ENCODE peak calls at places on chromosomes 7 and 10, in four cellular contexts. One of them, this sample, is unnamed.

GRCh38 chr7:77453531-77453930 is 37.4 kb upstream of the GSAP start:
- DNase-seq in body of pancreas: no peak
- DNase-seq in MCF 10A: peak
- DNase-seq in stimulated activated naive CD4-positive, alpha-beta T cell: no peak
- DNase-seq in this sample: no peak

GRCh38 chr10:110460111-110460809 is 37.4 kb upstream of the DUSP5 start:
- DNase-seq in body of pancreas: peak
- DNase-seq in MCF 10A: peak
- DNase-seq in stimulated activated naive CD4-positive, alpha-beta T cell: no peak
- DNase-seq in this sample: no peak

GRCh38 chr7:121212031-121212430 is 116.8 kb upstream of the WNT16 start:
- DNase-seq in body of pancreas: no peak
- DNase-seq in MCF 10A: no peak
- DNase-seq in stimulated activated naive CD4-positive, alpha-beta T cell: no peak
- DNase-seq in this sample: no peak

GRCh38 chr7:74051193-74051592 is 23.2 kb downstream of the ELN start:
- DNase-seq in body of pancreas: no peak
- DNase-seq in MCF 10A: no peak
- DNase-seq in stimulated activated naive CD4-positive, alpha-beta T cell: no peak
- DNase-seq in this sample: no peak

GRCh38 chr10:30862486-30862885 is 169.2 kb downstream of the ZNF438 start:
- DNase-seq in body of pancreas: no peak
- DNase-seq in MCF 10A: peak
- DNase-seq in stimulated activated naive CD4-positive, alpha-beta T cell: no peak
- DNase-seq in this sample: no peak

GRCh38 chr10:77287647-77288120 is 349.9 kb downstream of the KCNMA1 start:
- DNase-seq in body of pancreas: peak
- DNase-seq in MCF 10A: no peak
- DNase-seq in stimulated activated naive CD4-positive, alpha-beta T cell: no peak
- DNase-seq in this sample: peak

GRCh38 chr7:151897201-151897711 is 20.3 kb upstream of the PRKAG2 start:
- DNase-seq in body of pancreas: peak
- DNase-seq in MCF 10A: no peak
- DNase-seq in stimulated activated naive CD4-positive, alpha-beta T cell: no peak
- DNase-seq in this sample: peak

GRCh38 chr10:101839421-101840063 is 4.1 kb downstream of the KCNIP2 start:
- DNase-seq in body of pancreas: peak
- DNase-seq in MCF 10A: peak
- DNase-seq in stimulated activated naive CD4-positive, alpha-beta T cell: peak
- DNase-seq in this sample: peak

GRCh38 chr7:151459726-151460473 is 20.0 kb upstream of the CRYGN start:
- DNase-seq in body of pancreas: peak
- DNase-seq in MCF 10A: peak
- DNase-seq in stimulated activated naive CD4-positive, alpha-beta T cell: no peak
- DNase-seq in this sample: peak

GRCh38 chr7:117283371-117283770 is 39.5 kb downstream of the WNT2 start:
- DNase-seq in body of pancreas: no peak
- DNase-seq in MCF 10A: no peak
- DNase-seq in stimulated activated naive CD4-positive, alpha-beta T cell: no peak
- DNase-seq in this sample: no peak

GRCh38 chr7:25575634-25576033 is 347.3 kb upstream of the NPVF start:
- DNase-seq in body of pancreas: no peak
- DNase-seq in MCF 10A: no peak
- DNase-seq in stimulated activated naive CD4-positive, alpha-beta T cell: no peak
- DNase-seq in this sample: no peak

GRCh38 chr7:67625257-67625713 is 628.7 kb downstream of the TYW1 start:
- DNase-seq in body of pancreas: peak
- DNase-seq in MCF 10A: no peak
- DNase-seq in stimulated activated naive CD4-positive, alpha-beta T cell: no peak
- DNase-seq in this sample: peak

GRCh38 chr10:101778781-101779543 is 3.0 kb upstream of the FGF8 start:
- DNase-seq in body of pancreas: peak
- DNase-seq in MCF 10A: no peak
- DNase-seq in stimulated activated naive CD4-positive, alpha-beta T cell: no peak
- DNase-seq in this sample: peak

GRCh38 chr10:68572151-68572550 is 12.0 kb downstream of the TET1 start:
- DNase-seq in body of pancreas: no peak
- DNase-seq in MCF 10A: no peak
- DNase-seq in stimulated activated naive CD4-positive, alpha-beta T cell: no peak
- DNase-seq in this sample: no peak

GRCh38 chr7:32062150-32062549 is 8.1 kb downstream of the PDE1C start:
- DNase-seq in body of pancreas: peak
- DNase-seq in MCF 10A: peak
- DNase-seq in stimulated activated naive CD4-positive, alpha-beta T cell: no peak
- DNase-seq in this sample: peak

GRCh38 chr7:11298220-11298619 is 324.5 kb downstream of the PHF14 start:
- DNase-seq in body of pancreas: no peak
- DNase-seq in MCF 10A: no peak
- DNase-seq in stimulated activated naive CD4-positive, alpha-beta T cell: no peak
- DNase-seq in this sample: no peak

GRCh38 chr10:70135684-70136083 is 3.1 kb upstream of the AIFM2 start:
- DNase-seq in body of pancreas: peak
- DNase-seq in MCF 10A: no peak
- DNase-seq in stimulated activated naive CD4-positive, alpha-beta T cell: no peak
- DNase-seq in this sample: no peak

GRCh38 chr7:52260046-52260665 is 775.3 kb upstream of the POM121L12 start:
- DNase-seq in body of pancreas: no peak
- DNase-seq in MCF 10A: peak
- DNase-seq in stimulated activated naive CD4-positive, alpha-beta T cell: no peak
- DNase-seq in this sample: peak

GRCh38 chr10:60943372-60944158 is 420 bp downstream of the RHOBTB1 start:
- DNase-seq in body of pancreas: peak
- DNase-seq in MCF 10A: peak
- DNase-seq in stimulated activated naive CD4-positive, alpha-beta T cell: no peak
- DNase-seq in this sample: peak

GRCh38 chr7:5218564-5219360 is 28.7 kb downstream of the WIPI2 start:
- DNase-seq in body of pancreas: peak
- DNase-seq in MCF 10A: no peak
- DNase-seq in stimulated activated naive CD4-positive, alpha-beta T cell: no peak
- DNase-seq in this sample: no peak

GRCh38 chr10:63156236-63156635 is 23.1 kb downstream of the NRBF2 start:
- DNase-seq in body of pancreas: no peak
- DNase-seq in MCF 10A: no peak
- DNase-seq in stimulated activated naive CD4-positive, alpha-beta T cell: no peak
- DNase-seq in this sample: no peak

GRCh38 chr10:5283305-5284158 is 81.2 kb upstream of the UCN3 start:
- DNase-seq in body of pancreas: peak
- DNase-seq in MCF 10A: peak
- DNase-seq in stimulated activated naive CD4-positive, alpha-beta T cell: peak
- DNase-seq in this sample: peak

GRCh38 chr7:106865130-106866115 is at the start of gene PIK3CG:
- DNase-seq in body of pancreas: no peak
- DNase-seq in MCF 10A: no peak
- DNase-seq in stimulated activated naive CD4-positive, alpha-beta T cell: no peak
- DNase-seq in this sample: peak

GRCh38 chr10:132961864-132962622 is 19.7 kb upstream of the CFAP46 start:
- DNase-seq in body of pancreas: peak
- DNase-seq in MCF 10A: no peak
- DNase-seq in stimulated activated naive CD4-positive, alpha-beta T cell: peak
- DNase-seq in this sample: peak

GRCh38 chr7:140439359-140439758 is 35.5 kb downstream of the RAB19 start:
- DNase-seq in body of pancreas: no peak
- DNase-seq in MCF 10A: no peak
- DNase-seq in stimulated activated naive CD4-positive, alpha-beta T cell: no peak
- DNase-seq in this sample: peak

GRCh38 chr7:151926336-151926712 is 29.9 kb upstream of the GALNTL5 start:
- DNase-seq in body of pancreas: no peak
- DNase-seq in MCF 10A: no peak
- DNase-seq in stimulated activated naive CD4-positive, alpha-beta T cell: no peak
- DNase-seq in this sample: no peak

GRCh38 chr10:91610444-91610843 is 22.4 kb downstream of the PPP1R3C start:
- DNase-seq in body of pancreas: no peak
- DNase-seq in MCF 10A: no peak
- DNase-seq in stimulated activated naive CD4-positive, alpha-beta T cell: no peak
- DNase-seq in this sample: no peak

GRCh38 chr7:35253680-35254495 is at the start of gene TBX20:
- DNase-seq in body of pancreas: peak
- DNase-seq in MCF 10A: no peak
- DNase-seq in stimulated activated naive CD4-positive, alpha-beta T cell: no peak
- DNase-seq in this sample: peak

GRCh38 chr7:2802504-2803341 is 41.4 kb downstream of the GNA12 start:
- DNase-seq in body of pancreas: no peak
- DNase-seq in MCF 10A: peak
- DNase-seq in stimulated activated naive CD4-positive, alpha-beta T cell: no peak
- DNase-seq in this sample: peak

This sample was measured in small intestine.